ENCODE peak calls at places on chromosomes 11 and 22, in seven cellular contexts. One of them, this sample, is unnamed. For H3K27me3, the result is how much of the 10 kb centered on the place peaks cover.

GRCh38 chr11:48150213-48150612 is 66.4 kb upstream of the OR4B1 start:
- DNase-seq in IMR-90: peak
- DNase-seq in mesenchymal stem cell: no peak
- DNase-seq in mesendoderm: no peak
- DNase-seq in neuronal stem cell: no peak
- DNase-seq in trophoblast cell: no peak
- DNase-seq in H1: no peak
- DNase-seq in this sample: no peak

GRCh38 chr11:70842701-70843100 is 409.7 kb downstream of the SHANK2 start:
- DNase-seq in IMR-90: no peak
- DNase-seq in mesenchymal stem cell: no peak
- DNase-seq in mesendoderm: no peak
- DNase-seq in neuronal stem cell: no peak
- DNase-seq in trophoblast cell: no peak
- DNase-seq in H1: no peak
- DNase-seq in this sample: no peak

GRCh38 chr22:21867528-21868266 is at the start of gene MAPK1:
- DNase-seq in IMR-90: peak
- DNase-seq in mesenchymal stem cell: peak
- DNase-seq in mesendoderm: peak
- DNase-seq in neuronal stem cell: peak
- DNase-seq in trophoblast cell: peak
- DNase-seq in H1: peak
- DNase-seq in this sample: peak

GRCh38 chr11:129090056-129090455 is 102.1 kb downstream of the ARHGAP32 start:
- DNase-seq in IMR-90: peak
- DNase-seq in mesenchymal stem cell: no peak
- DNase-seq in mesendoderm: no peak
- DNase-seq in neuronal stem cell: no peak
- DNase-seq in trophoblast cell: peak
- DNase-seq in H1: no peak
- DNase-seq in this sample: no peak

GRCh38 chr22:47788461-47788860 is 1026.0 kb downstream of the TBC1D22A start:
- DNase-seq in IMR-90: no peak
- DNase-seq in mesenchymal stem cell: no peak
- DNase-seq in mesendoderm: no peak
- DNase-seq in neuronal stem cell: no peak
- DNase-seq in trophoblast cell: no peak
- DNase-seq in H1: peak
- DNase-seq in this sample: no peak

GRCh38 chr11:134101292-134101691 is 32.4 kb downstream of the JAM3 start:
- DNase-seq in IMR-90: peak
- DNase-seq in mesenchymal stem cell: peak
- DNase-seq in mesendoderm: no peak
- DNase-seq in neuronal stem cell: no peak
- DNase-seq in trophoblast cell: no peak
- DNase-seq in H1: no peak
- DNase-seq in this sample: no peak

GRCh38 chr11:44621784-44622183 is 56.3 kb downstream of the CD82 start:
- DNase-seq in IMR-90: no peak
- DNase-seq in mesenchymal stem cell: no peak
- DNase-seq in mesendoderm: no peak
- DNase-seq in neuronal stem cell: no peak
- DNase-seq in trophoblast cell: no peak
- DNase-seq in H1: no peak
- DNase-seq in this sample: no peak

GRCh38 chr22:34055525-34056200 is 135.4 kb upstream of the LARGE1 start:
- DNase-seq in IMR-90: no peak
- DNase-seq in mesenchymal stem cell: peak
- DNase-seq in mesendoderm: peak
- DNase-seq in neuronal stem cell: peak
- DNase-seq in trophoblast cell: no peak
- DNase-seq in H1: peak
- DNase-seq in this sample: peak

DNA sequence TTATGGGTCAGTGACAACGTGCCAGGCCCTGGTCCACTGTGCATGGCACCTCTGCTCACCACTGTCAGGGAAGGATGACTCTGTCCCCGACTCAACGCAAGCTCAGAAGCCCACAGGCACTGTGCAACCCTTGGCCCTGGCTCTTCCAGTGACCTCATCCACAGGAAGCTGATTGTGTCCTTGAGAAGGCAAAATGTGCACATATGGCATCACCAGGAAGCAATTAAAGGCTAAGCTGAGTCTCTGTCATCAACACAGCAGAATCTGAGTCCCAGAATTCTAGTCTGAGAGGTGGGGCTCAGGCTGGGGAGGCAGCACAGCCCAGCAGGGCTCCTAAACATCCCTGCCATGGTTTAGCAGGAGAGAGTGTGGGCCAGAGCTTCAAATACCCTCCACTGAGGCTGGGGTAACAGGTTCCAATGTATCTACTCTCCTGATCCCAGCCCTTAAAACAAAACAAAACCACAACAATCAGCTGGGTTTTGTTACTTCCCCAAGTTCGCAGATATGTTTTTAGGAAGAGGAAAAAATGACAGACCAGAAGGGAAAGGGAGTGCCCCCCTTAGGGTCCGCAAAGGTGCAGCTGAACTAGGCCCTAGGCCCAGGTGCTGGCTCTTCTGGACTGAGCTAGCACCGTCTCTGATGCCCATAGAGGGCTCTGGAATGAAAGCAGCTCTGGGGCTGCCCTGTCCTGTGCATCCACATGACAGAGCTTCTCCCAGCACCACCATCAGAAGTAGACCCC is 33.5 kb upstream of the GNAZ start:
- DNase-seq in IMR-90: peak
- DNase-seq in mesenchymal stem cell: no peak
- DNase-seq in mesendoderm: no peak
- DNase-seq in neuronal stem cell: no peak
- DNase-seq in trophoblast cell: no peak
- DNase-seq in H1: no peak
- DNase-seq in this sample: no peak
- H3K9ac ChIP-seq in IMR-90: no peak
- H3K9ac ChIP-seq in mesenchymal stem cell: peak
- H3K9ac ChIP-seq in mesendoderm: no peak
- H3K9ac ChIP-seq in neuronal stem cell: no peak
- H3K9ac ChIP-seq in trophoblast cell: no peak
- H3K9ac ChIP-seq in H1: no peak
- H3K9ac ChIP-seq in this sample: no peak

GRCh38 chr11:64643927-64644326 is 52.9 kb downstream of the SLC22A12 start:
- DNase-seq in IMR-90: no peak
- DNase-seq in mesenchymal stem cell: no peak
- DNase-seq in mesendoderm: no peak
- DNase-seq in neuronal stem cell: no peak
- DNase-seq in trophoblast cell: no peak
- DNase-seq in H1: no peak
- DNase-seq in this sample: no peak

GRCh38 chr11:64642876-64643257 is 51.8 kb downstream of the SLC22A12 start:
- DNase-seq in IMR-90: no peak
- DNase-seq in mesenchymal stem cell: no peak
- DNase-seq in mesendoderm: no peak
- DNase-seq in neuronal stem cell: no peak
- DNase-seq in trophoblast cell: no peak
- DNase-seq in H1: no peak
- DNase-seq in this sample: no peak

GRCh38 chr11:64642418-64642735 is 51.4 kb downstream of the SLC22A12 start:
- DNase-seq in IMR-90: no peak
- DNase-seq in mesenchymal stem cell: no peak
- DNase-seq in mesendoderm: no peak
- DNase-seq in neuronal stem cell: no peak
- DNase-seq in trophoblast cell: no peak
- DNase-seq in H1: no peak
- DNase-seq in this sample: no peak

GRCh38 chr11:64644348-64645242 is 53.6 kb downstream of the SLC22A12 start:
- DNase-seq in IMR-90: no peak
- DNase-seq in mesenchymal stem cell: no peak
- DNase-seq in mesendoderm: peak
- DNase-seq in neuronal stem cell: no peak
- DNase-seq in trophoblast cell: no peak
- DNase-seq in H1: peak
- DNase-seq in this sample: peak

DNA sequence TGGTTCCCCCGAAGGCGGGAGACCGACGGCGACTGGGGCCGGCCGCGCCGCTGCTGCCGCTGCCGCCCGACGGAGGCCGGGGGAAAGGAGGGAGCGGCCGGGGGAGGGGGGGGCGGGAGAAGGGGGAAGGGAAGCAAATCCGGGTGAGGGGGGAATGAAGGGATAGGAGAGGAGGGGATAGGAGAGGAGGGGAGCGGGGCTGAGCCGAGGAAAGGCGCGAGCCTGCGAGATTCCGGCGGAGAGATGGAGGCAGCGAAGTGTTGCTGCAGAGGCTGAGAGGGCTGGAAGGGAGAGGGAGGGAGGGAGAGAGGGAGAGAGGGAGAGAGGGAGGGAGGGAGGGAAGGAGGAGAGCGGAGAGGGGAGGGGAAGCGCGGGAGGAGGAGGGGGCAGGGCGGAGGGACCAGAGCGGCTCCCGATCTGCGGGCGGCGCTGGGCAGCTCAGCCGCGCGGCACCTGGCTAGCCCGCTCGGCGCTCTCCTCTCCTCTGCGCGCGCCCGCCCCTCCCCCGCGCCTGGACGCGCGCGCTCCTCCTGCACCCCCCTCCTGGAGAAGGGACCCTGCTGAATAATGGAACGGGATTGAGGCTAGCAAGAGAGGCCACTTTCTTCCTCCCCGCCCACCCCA is 52.4 kb downstream of the SLC22A12 start:
- DNase-seq in IMR-90: no peak
- DNase-seq in mesenchymal stem cell: no peak
- DNase-seq in mesendoderm: peak
- DNase-seq in neuronal stem cell: no peak
- DNase-seq in trophoblast cell: no peak
- DNase-seq in H1: peak
- DNase-seq in this sample: peak
- H3K27me3 ChIP-seq in IMR-90: half or more
- H3K27me3 ChIP-seq in mesenchymal stem cell: half or more
- H3K27me3 ChIP-seq in mesendoderm: under half
- H3K27me3 ChIP-seq in neuronal stem cell: under half
- H3K27me3 ChIP-seq in trophoblast cell: half or more
- H3K27me3 ChIP-seq in H1: half or more
- H3K27me3 ChIP-seq in this sample: under half

DNA sequence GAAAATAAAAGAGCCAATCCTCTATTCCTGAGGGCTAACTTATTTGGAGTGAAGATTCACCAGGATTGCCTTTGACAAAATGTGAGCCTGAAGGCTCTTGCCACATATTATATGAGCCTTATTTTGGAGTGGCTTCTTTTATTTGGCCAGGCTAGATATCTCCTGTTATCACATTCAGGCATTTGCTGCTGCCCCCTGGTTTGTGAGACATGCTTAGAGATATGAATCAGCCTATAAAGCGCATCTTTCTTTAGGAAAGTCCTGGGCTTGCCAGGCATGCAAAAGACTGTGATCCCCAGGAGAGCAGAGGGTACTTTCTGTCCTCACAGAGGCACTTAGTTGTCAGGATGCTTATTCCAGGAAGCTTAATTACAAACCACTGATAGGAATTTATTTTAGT is 333.2 kb downstream of the FAT3 start:
- DNase-seq in IMR-90: no peak
- DNase-seq in mesenchymal stem cell: no peak
- DNase-seq in mesendoderm: peak
- DNase-seq in neuronal stem cell: no peak
- DNase-seq in trophoblast cell: no peak
- DNase-seq in H1: no peak
- DNase-seq in this sample: no peak
- H3K4ac ChIP-seq in IMR-90: no peak
- H3K4ac ChIP-seq in mesenchymal stem cell: no peak
- H3K4ac ChIP-seq in mesendoderm: no peak
- H3K4ac ChIP-seq in neuronal stem cell: no peak
- H3K4ac ChIP-seq in trophoblast cell: no peak
- H3K4ac ChIP-seq in H1: no peak
- H3K4ac ChIP-seq in this sample: no peak

GRCh38 chr11:125443767-125444311 is 52.2 kb downstream of the FEZ1 start:
- DNase-seq in IMR-90: no peak
- DNase-seq in mesenchymal stem cell: no peak
- DNase-seq in mesendoderm: peak
- DNase-seq in neuronal stem cell: peak
- DNase-seq in trophoblast cell: no peak
- DNase-seq in H1: no peak
- DNase-seq in this sample: peak
- H3K9ac ChIP-seq in IMR-90: no peak
- H3K9ac ChIP-seq in mesenchymal stem cell: no peak
- H3K9ac ChIP-seq in mesendoderm: peak
- H3K9ac ChIP-seq in neuronal stem cell: no peak
- H3K9ac ChIP-seq in trophoblast cell: no peak
- H3K9ac ChIP-seq in H1: no peak
- H3K9ac ChIP-seq in this sample: no peak

GRCh38 chr11:120519474-120519873 is 7.9 kb downstream of the GRIK4 start:
- DNase-seq in IMR-90: no peak
- DNase-seq in mesenchymal stem cell: no peak
- DNase-seq in mesendoderm: no peak
- DNase-seq in neuronal stem cell: no peak
- DNase-seq in trophoblast cell: no peak
- DNase-seq in H1: no peak
- DNase-seq in this sample: no peak

GRCh38 chr11:120522736-120523135 is 11.2 kb downstream of the GRIK4 start:
- DNase-seq in IMR-90: no peak
- DNase-seq in mesenchymal stem cell: no peak
- DNase-seq in mesendoderm: no peak
- DNase-seq in neuronal stem cell: no peak
- DNase-seq in trophoblast cell: no peak
- DNase-seq in H1: no peak
- DNase-seq in this sample: no peak

GRCh38 chr11:120522021-120522420 is 10.5 kb downstream of the GRIK4 start:
- DNase-seq in IMR-90: no peak
- DNase-seq in mesenchymal stem cell: no peak
- DNase-seq in mesendoderm: no peak
- DNase-seq in neuronal stem cell: no peak
- DNase-seq in trophoblast cell: no peak
- DNase-seq in H1: no peak
- DNase-seq in this sample: no peak

GRCh38 chr11:120520091-120520822 is 8.7 kb downstream of the GRIK4 start:
- DNase-seq in IMR-90: no peak
- DNase-seq in mesenchymal stem cell: no peak
- DNase-seq in mesendoderm: no peak
- DNase-seq in neuronal stem cell: no peak
- DNase-seq in trophoblast cell: no peak
- DNase-seq in H1: no peak
- DNase-seq in this sample: no peak

DNA sequence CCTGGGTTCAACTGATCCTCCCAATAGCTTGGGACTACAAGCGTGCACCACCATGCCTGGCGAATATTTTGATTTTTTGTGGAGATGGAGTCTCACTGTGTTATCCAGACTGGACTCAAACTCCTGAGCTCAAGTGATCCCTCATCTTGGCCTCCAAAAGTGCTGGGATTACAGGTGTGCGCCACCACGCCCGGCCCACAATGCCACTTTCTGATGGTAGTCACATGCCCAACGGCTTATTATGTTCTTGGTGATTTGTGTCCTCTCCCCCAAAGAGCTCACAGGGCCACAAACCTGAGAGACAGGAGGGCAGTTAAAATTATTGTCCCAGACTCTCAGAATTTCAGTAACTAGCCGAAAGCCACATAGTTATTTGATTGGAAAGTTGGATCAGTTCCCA is 9.6 kb downstream of the GRIK4 start:
- DNase-seq in IMR-90: no peak
- DNase-seq in mesenchymal stem cell: no peak
- DNase-seq in mesendoderm: no peak
- DNase-seq in neuronal stem cell: no peak
- DNase-seq in trophoblast cell: no peak
- DNase-seq in H1: no peak
- DNase-seq in this sample: no peak
- H3K27me3 ChIP-seq in IMR-90: under half
- H3K27me3 ChIP-seq in mesenchymal stem cell: under half
- H3K27me3 ChIP-seq in mesendoderm: under half
- H3K27me3 ChIP-seq in neuronal stem cell: under half
- H3K27me3 ChIP-seq in trophoblast cell: under half
- H3K27me3 ChIP-seq in H1: under half
- H3K27me3 ChIP-seq in this sample: under half

GRCh38 chr11:19374189-19374588 is 133.4 kb upstream of the E2F8 start:
- DNase-seq in IMR-90: peak
- DNase-seq in mesenchymal stem cell: peak
- DNase-seq in mesendoderm: no peak
- DNase-seq in neuronal stem cell: no peak
- DNase-seq in trophoblast cell: peak
- DNase-seq in H1: no peak
- DNase-seq in this sample: no peak
- H3K4ac ChIP-seq in IMR-90: no peak
- H3K4ac ChIP-seq in mesenchymal stem cell: no peak
- H3K4ac ChIP-seq in mesendoderm: no peak
- H3K4ac ChIP-seq in neuronal stem cell: no peak
- H3K4ac ChIP-seq in trophoblast cell: no peak
- H3K4ac ChIP-seq in H1: no peak
- H3K4ac ChIP-seq in this sample: no peak

This sample was measured in H9.